ENCODE peak calls at places on chromosomes 2 and 18, in nine cellular contexts. O, V, S, M, L, X, A, E and R are unnamed samples.

GRCh38 chr18:56709463-56709862 is 58.3 kb downstream of the WDR7 start:
- DNase-seq in A (peak), L (peak), E (peak), V (no peak), X (peak), O (peak), M (peak), S (no peak), R (peak)

GRCh38 chr18:49024808-49025361 is 74.1 kb upstream of the SMAD7 start:
- DNase-seq in X (no peak), M (no peak), S (peak), O (no peak), E (no peak), A (peak), V (no peak), L (no peak), R (no peak)

GRCh38 chr2:200383380-200384110 is 77.1 kb downstream of the SPATS2L start:
- DNase-seq in O (no peak), S (no peak), V (no peak), X (peak), A (no peak), E (peak), M (no peak), L (peak), R (no peak)

GRCh38 chr2:215843579-215843978 is 169.8 kb downstream of the MREG start:
- DNase-seq in O (no peak), A (no peak), M (peak), X (no peak), S (no peak), E (peak), V (no peak), L (no peak), R (peak)

GRCh38 chr2:45821558-45822271 is 170.2 kb downstream of the PRKCE start:
- DNase-seq in X (no peak), O (no peak), M (peak), L (no peak), S (no peak), A (no peak), V (no peak), E (no peak), R (peak)

GRCh38 chr2:20504174-20504573 is 57.3 kb downstream of the RHOB start:
- DNase-seq in S (no peak), X (no peak), L (no peak), E (no peak), M (no peak), O (no peak), A (no peak), V (no peak), R (no peak)

GRCh38 chr2:48454504-48454903 is 75.5 kb upstream of the STON1 start:
- DNase-seq in V (no peak), M (no peak), A (no peak), S (no peak), O (no peak), E (no peak), L (peak), X (no peak), R (no peak)

GRCh38 chr2:126792186-126792585 is 106.5 kb upstream of the TEX51 start:
- DNase-seq in M (no peak), A (no peak), L (no peak), V (no peak), E (no peak), O (no peak), X (no peak), S (no peak), R (no peak)

GRCh38 chr2:170140561-170140960 is 37.4 kb upstream of the MYO3B start:
- DNase-seq in O (no peak), S (no peak), E (no peak), X (no peak), A (no peak), V (no peak), L (no peak), M (no peak), R (no peak)

GRCh38 chr2:154952346-154953010 is 254.0 kb downstream of the KCNJ3 start:
- DNase-seq in O (no peak), E (no peak), X (no peak), V (no peak), M (no peak), S (no peak), L (no peak), A (peak), R (no peak)

GRCh38 chr2:182504903-182505302 is 78.1 kb upstream of the PDE1A start:
- DNase-seq in L (no peak), E (no peak), X (no peak), S (no peak), V (no peak), M (no peak), O (no peak), A (no peak), R (no peak)

GRCh38 chr2:190864375-190864774 is 16.2 kb upstream of the GLS start:
- DNase-seq in V (no peak), E (no peak), L (no peak), A (no peak), M (no peak), S (no peak), O (no peak), X (no peak), R (no peak)

GRCh38 chr2:216596234-216596985 is 36.8 kb upstream of the IGFBP2 start:
- DNase-seq in S (no peak), V (no peak), X (no peak), O (no peak), A (peak), L (no peak), M (no peak), E (peak), R (no peak)

GRCh38 chr2:201256001-201256544 is 4.3 kb upstream of the CASP8 start:
- DNase-seq in X (no peak), M (no peak), V (no peak), A (no peak), L (no peak), S (peak), E (no peak), O (no peak), R (no peak)

GRCh38 chr2:118469103-118469502 is 378.3 kb downstream of the EN1 start:
- DNase-seq in X (no peak), L (no peak), A (no peak), E (no peak), O (peak), V (no peak), S (no peak), M (no peak), R (no peak)

GRCh38 chr2:1986166-1986565 is 241.9 kb upstream of the PXDN start:
- DNase-seq in X (no peak), S (no peak), L (no peak), E (no peak), O (no peak), M (no peak), A (no peak), V (no peak), R (no peak)

GRCh38 chr18:36890598-36890997 is 61.7 kb downstream of the KIAA1328 start:
- DNase-seq in V (no peak), S (no peak), A (no peak), O (no peak), L (no peak), M (no peak), E (no peak), X (no peak), R (no peak)

GRCh38 chr2:35114765-35115164 is 1240.8 kb upstream of the CRIM1 start:
- DNase-seq in L (peak), M (peak), E (no peak), S (peak), A (no peak), V (peak), O (no peak), X (no peak), R (peak)

GRCh38 chr2:151299940-151300539 is 10.6 kb upstream of the NMI start:
- DNase-seq in M (no peak), O (no peak), X (no peak), L (no peak), A (no peak), V (no peak), E (no peak), S (no peak), R (no peak)

GRCh38 chr2:130744287-130745117 is 10.8 kb upstream of the AMER3 start:
- DNase-seq in V (no peak), S (peak), M (peak), X (no peak), E (no peak), A (peak), O (no peak), L (no peak), R (no peak)

GRCh38 chr2:137797630-137798029 is 166.6 kb upstream of the HNMT start:
- DNase-seq in X (no peak), A (no peak), E (no peak), S (no peak), O (no peak), L (peak), V (no peak), M (no peak), R (no peak)

GRCh38 chr18:57755473-57756067 is 47.5 kb downstream of the ATP8B1 start:
- DNase-seq in L (no peak), E (no peak), X (no peak), M (no peak), S (no peak), V (no peak), O (no peak), A (peak), R (no peak)

GRCh38 chr2:9249036-9249800 is 42.6 kb downstream of the ASAP2 start:
- DNase-seq in V (no peak), A (no peak), M (no peak), O (no peak), X (no peak), E (peak), S (no peak), L (peak), R (peak)

GRCh38 chr2:166106431-166107015 is 21.3 kb downstream of the SCN1A start:
- DNase-seq in V (no peak), X (no peak), S (no peak), O (peak), A (peak), L (peak), M (peak), E (peak), R (no peak)

GRCh38 chr2:145984541-145984940 is 1464.6 kb upstream of the ZEB2 start:
- DNase-seq in O (peak), S (no peak), V (no peak), E (peak), X (no peak), L (no peak), M (peak), A (no peak), R (peak)

GRCh38 chr2:97995734-97996624 is at the start of gene TMEM131:
- DNase-seq in V (peak), E (peak), O (peak), A (peak), S (peak), L (peak), X (peak), M (peak), R (peak)

GRCh38 chr2:97993926-97994325 is 1.8 kb downstream of the TMEM131 start:
- DNase-seq in V (no peak), X (no peak), M (no peak), L (peak), O (no peak), S (no peak), E (no peak), A (no peak), R (no peak)

GRCh38 chr2:97996679-97997078 is 931 bp upstream of the TMEM131 start:
- DNase-seq in E (no peak), O (no peak), S (no peak), L (peak), X (no peak), A (no peak), V (no peak), M (no peak), R (no peak)

GRCh38 chr2:97992836-97993825 is 2.6 kb downstream of the TMEM131 start:
- DNase-seq in L (no peak), M (no peak), X (no peak), E (no peak), S (no peak), A (no peak), O (no peak), V (no peak), R (no peak)

DNA sequence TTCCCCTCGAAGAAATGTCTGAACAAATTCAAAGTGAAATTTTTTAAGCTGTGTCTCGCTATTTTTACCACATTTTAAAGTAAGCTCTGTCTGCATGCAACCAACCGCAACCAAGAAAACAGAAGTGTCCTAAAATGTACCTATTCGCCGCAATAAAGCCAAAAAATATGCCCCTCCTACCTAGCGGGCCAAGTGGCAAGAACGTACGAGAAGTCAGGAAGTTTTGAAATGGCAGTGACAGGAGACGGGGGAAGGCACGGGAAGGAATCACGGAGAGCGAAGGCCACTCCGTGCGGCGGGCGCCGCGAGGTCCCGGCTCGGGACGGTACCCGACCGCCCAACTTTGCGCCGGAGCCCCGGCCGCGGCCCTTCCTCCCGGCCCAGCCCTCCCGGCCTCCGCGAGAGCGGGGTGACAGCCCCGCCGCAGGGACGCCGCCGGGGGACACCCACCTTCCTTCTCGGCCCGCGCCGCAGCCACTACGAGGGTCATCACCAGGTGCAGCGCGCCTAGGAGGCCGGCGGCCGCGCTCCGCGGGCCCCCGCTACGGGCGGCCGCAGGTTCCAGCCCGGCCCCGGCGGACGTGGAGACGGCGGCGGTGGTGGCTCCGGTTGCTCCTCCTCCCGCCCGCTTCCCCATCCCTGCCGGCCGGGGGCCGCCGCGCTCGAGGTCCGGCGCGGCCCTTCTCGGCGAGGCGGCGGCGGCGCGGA is 568 bp downstream of the TMEM131 start:
- DNase-seq in S (peak), M (peak), A (peak), E (peak), O (peak), L (peak), V (peak), X (peak), R (peak)
- TF ChIP-seq MAX in S (no peak), M (no peak), A (no peak), E (no peak), O (no peak), L (peak), V (no peak), X (no peak), R (no peak)

GRCh38 chr2:10389191-10389590 is 58.9 kb downstream of the ODC1 start:
- DNase-seq in V (no peak), A (no peak), L (no peak), M (no peak), X (no peak), S (no peak), E (no peak), O (no peak), R (no peak)

GRCh38 chr2:10389596-10389995 is 58.5 kb downstream of the ODC1 start:
- DNase-seq in V (no peak), S (no peak), E (no peak), X (no peak), L (no peak), M (no peak), O (no peak), A (no peak), R (no peak)

GRCh38 chr2:10392548-10392947 is 55.6 kb downstream of the ODC1 start:
- DNase-seq in M (peak), S (no peak), X (no peak), E (no peak), V (no peak), O (no peak), A (no peak), L (no peak), R (no peak)

GRCh38 chr2:10392100-10392499 is 56.0 kb downstream of the ODC1 start:
- DNase-seq in M (no peak), X (no peak), E (no peak), O (no peak), S (no peak), L (no peak), V (no peak), A (no peak), R (no peak)

GRCh38 chr2:10390369-10390801 is 57.7 kb downstream of the ODC1 start:
- DNase-seq in A (no peak), E (no peak), X (no peak), V (no peak), O (peak), L (no peak), M (no peak), S (no peak), R (no peak)
- TF ChIP-seq MAX in A (no peak), E (no peak), X (no peak), V (no peak), O (no peak), L (no peak), M (no peak), S (no peak), R (no peak)

GRCh38 chr18:35688757-35689156 is 107.2 kb downstream of the GALNT1 start:
- DNase-seq in V (no peak), A (no peak), X (peak), E (no peak), O (peak), M (no peak), L (no peak), S (no peak), R (no peak)

GRCh38 chr18:35680139-35680551 is 98.6 kb downstream of the GALNT1 start:
- DNase-seq in L (no peak), O (no peak), X (no peak), S (no peak), A (no peak), M (peak), V (no peak), E (peak), R (no peak)

GRCh38 chr18:35682282-35682867 is 100.8 kb downstream of the GALNT1 start:
- DNase-seq in A (no peak), S (no peak), V (no peak), M (no peak), L (no peak), X (no peak), O (peak), E (no peak), R (no peak)

GRCh38 chr18:35683021-35683420 is 101.5 kb downstream of the GALNT1 start:
- DNase-seq in V (no peak), L (no peak), A (no peak), E (no peak), X (no peak), S (no peak), M (no peak), O (peak), R (no peak)
- TF ChIP-seq MAX in V (no peak), L (no peak), A (no peak), E (no peak), X (no peak), S (no peak), M (no peak), O (no peak), R (no peak)

GRCh38 chr2:61647044-61647443 is 108.9 kb upstream of the XPO1 start:
- DNase-seq in L (no peak), A (no peak), E (no peak), M (no peak), S (no peak), O (no peak), X (no peak), V (no peak), R (no peak)
- TF ChIP-seq MAX in L (no peak), A (no peak), E (no peak), M (no peak), S (no peak), O (no peak), X (no peak), V (no peak), R (no peak)

GRCh38 chr2:168740360-168740759 is 62.1 kb upstream of the NOSTRIN start:
- DNase-seq in V (no peak), O (no peak), M (no peak), L (no peak), E (no peak), X (no peak), A (no peak), S (no peak), R (no peak)
- TF ChIP-seq MAX in V (no peak), O (no peak), M (no peak), L (no peak), E (no peak), X (no peak), A (no peak), S (no peak), R (no peak)

DNA sequence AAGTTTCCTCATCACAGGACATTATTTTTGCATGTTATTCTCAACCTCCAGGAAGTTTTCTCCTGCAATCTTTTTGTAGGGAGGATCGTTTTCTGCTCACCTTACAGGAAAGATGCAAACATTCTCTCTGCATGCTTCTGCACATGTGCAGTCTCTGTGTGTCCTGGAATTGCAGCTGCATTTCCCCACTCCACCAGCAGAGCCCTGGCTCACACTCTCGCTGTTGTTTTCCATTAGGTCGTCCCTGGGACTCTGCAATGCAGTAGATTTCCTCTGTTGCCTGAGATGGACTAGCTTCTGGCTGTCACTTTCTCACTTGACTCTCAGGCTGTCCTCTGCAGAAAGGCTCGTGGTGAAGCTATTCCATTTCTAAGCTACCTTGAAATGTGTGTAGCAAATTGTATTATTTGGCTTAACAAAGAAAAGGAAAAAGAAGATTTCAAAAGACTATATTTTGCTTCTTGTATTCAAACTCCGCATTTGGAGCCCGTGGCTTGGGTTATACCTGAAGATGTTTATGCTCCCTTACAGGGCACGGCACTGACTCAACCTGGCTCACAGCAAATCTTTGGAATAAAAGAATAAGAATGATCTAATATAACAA is 346.7 kb downstream of the RAD51AP2 start:
- DNase-seq in A (peak), O (peak), E (no peak), M (peak), L (peak), V (peak), X (no peak), S (peak), R (no peak)
- TF ChIP-seq MAX in A (no peak), O (no peak), E (no peak), M (no peak), L (no peak), V (no peak), X (no peak), S (no peak), R (no peak)

GRCh38 chr2:141560723-141561122 is 570.1 kb downstream of the LRP1B start:
- DNase-seq in O (no peak), X (no peak), M (no peak), V (no peak), L (no peak), S (no peak), E (no peak), A (no peak), R (no peak)

GRCh38 chr2:141555876-141556470 is 574.8 kb downstream of the LRP1B start:
- DNase-seq in O (no peak), A (no peak), E (no peak), L (peak), X (no peak), V (no peak), S (no peak), M (no peak), R (no peak)

GRCh38 chr2:141557329-141558098 is 573.3 kb downstream of the LRP1B start:
- DNase-seq in A (no peak), E (peak), V (no peak), S (no peak), M (no peak), O (no peak), L (peak), X (no peak), R (peak)

GRCh38 chr2:141554810-141555209 is 576.0 kb downstream of the LRP1B start:
- DNase-seq in A (peak), E (peak), X (no peak), S (no peak), M (peak), O (no peak), L (peak), V (no peak), R (peak)
- TF ChIP-seq MAX in A (no peak), E (no peak), X (no peak), S (no peak), M (no peak), O (no peak), L (no peak), V (no peak), R (no peak)